ENCODE peak calls at places on chromosomes 3 and 15, in four cellular contexts. One of them, this sample, is unnamed.

GRCh38 chr15:68187559-68187958 is 17.6 kb downstream of the CALML4 start:
- DNase-seq in GM13977: no peak
- DNase-seq in memory B cell: no peak
- DNase-seq in Peyer's patch: no peak
- DNase-seq in this sample: no peak

GRCh38 chr3:73625124-73625665 is 454 bp upstream of the PDZRN3 start:
- DNase-seq in GM13977: no peak
- DNase-seq in memory B cell: no peak
- DNase-seq in Peyer's patch: no peak
- DNase-seq in this sample: peak; percentile 10

GRCh38 chr3:184594386-184595035 is 32.9 kb downstream of the EPHB3 start:
- DNase-seq in GM13977: no peak
- DNase-seq in memory B cell: no peak
- DNase-seq in Peyer's patch: no peak
- DNase-seq in this sample: no peak

GRCh38 chr15:56468271-56468912 is 3.5 kb upstream of the MNS1 start:
- DNase-seq in GM13977: peak; percentile 49
- DNase-seq in memory B cell: no peak
- DNase-seq in Peyer's patch: no peak
- DNase-seq in this sample: peak; percentile 38

GRCh38 chr15:65368300-65368617 is 9.5 kb downstream of the IGDCC3 start:
- DNase-seq in GM13977: no peak
- DNase-seq in memory B cell: no peak
- DNase-seq in Peyer's patch: no peak
- DNase-seq in this sample: no peak

GRCh38 chr15:38514601-38515000 is 50.0 kb downstream of the RASGRP1 start:
- DNase-seq in GM13977: no peak
- DNase-seq in memory B cell: no peak
- DNase-seq in Peyer's patch: no peak
- DNase-seq in this sample: no peak

GRCh38 chr3:191051037-191051436 is 148.0 kb upstream of the OSTN start:
- DNase-seq in GM13977: peak; percentile 19
- DNase-seq in memory B cell: no peak
- DNase-seq in Peyer's patch: no peak
- DNase-seq in this sample: peak; percentile 33

GRCh38 chr3:141940204-141940776 is 63.8 kb downstream of the ATP1B3 start:
- DNase-seq in GM13977: no peak
- DNase-seq in memory B cell: no peak
- DNase-seq in Peyer's patch: peak; percentile 74
- DNase-seq in this sample: no peak

GRCh38 chr3:182259579-182259978 is 533.7 kb upstream of the ATP11B start:
- DNase-seq in GM13977: no peak
- DNase-seq in memory B cell: no peak
- DNase-seq in Peyer's patch: no peak
- DNase-seq in this sample: no peak

GRCh38 chr3:112769624-112770023 is 77.0 kb downstream of the CD200R1L start:
- DNase-seq in GM13977: no peak
- DNase-seq in memory B cell: no peak
- DNase-seq in Peyer's patch: no peak
- DNase-seq in this sample: no peak

This sample was measured in GM13976.